ENCODE peak calls at places on chromosome 4, in five cellular contexts. One of them, this sample, is unnamed.

GRCh38 chr4:59571805-59572430 is 1628.2 kb upstream of the ADGRL3 start:
- DNase-seq in epithelial cell of esophagus: no peak
- DNase-seq in astrocyte of the spinal cord: no peak
- DNase-seq in bronchial epithelial cell: no peak
- DNase-seq in fibroblast of the aortic adventitia: no peak
- DNase-seq in this sample: no peak

GRCh38 chr4:110614981-110615365 is 7.9 kb downstream of the PITX2 start:
- DNase-seq in epithelial cell of esophagus: no peak
- DNase-seq in astrocyte of the spinal cord: no peak
- DNase-seq in bronchial epithelial cell: no peak
- DNase-seq in fibroblast of the aortic adventitia: no peak
- DNase-seq in this sample: no peak

GRCh38 chr4:20532871-20533870 is 167.1 kb upstream of the PACRGL start:
- DNase-seq in epithelial cell of esophagus: no peak
- DNase-seq in astrocyte of the spinal cord: peak
- DNase-seq in bronchial epithelial cell: no peak
- DNase-seq in fibroblast of the aortic adventitia: peak
- DNase-seq in this sample: no peak

GRCh38 chr4:128660361-128660964 is 149.0 kb upstream of the JADE1 start:
- DNase-seq in epithelial cell of esophagus: no peak
- DNase-seq in astrocyte of the spinal cord: peak
- DNase-seq in bronchial epithelial cell: no peak
- DNase-seq in fibroblast of the aortic adventitia: peak
- DNase-seq in this sample: no peak

GRCh38 chr4:163613375-163613774 is 118.9 kb downstream of the TMA16 start:
- DNase-seq in epithelial cell of esophagus: no peak
- DNase-seq in astrocyte of the spinal cord: no peak
- DNase-seq in bronchial epithelial cell: no peak
- DNase-seq in fibroblast of the aortic adventitia: no peak
- DNase-seq in this sample: no peak

GRCh38 chr4:146545102-146545501 is 23.4 kb upstream of the SLC10A7 start:
- DNase-seq in epithelial cell of esophagus: peak
- DNase-seq in astrocyte of the spinal cord: peak
- DNase-seq in bronchial epithelial cell: peak
- DNase-seq in fibroblast of the aortic adventitia: peak
- DNase-seq in this sample: no peak

GRCh38 chr4:159487284-159487747 is 384.4 kb downstream of the RAPGEF2 start:
- DNase-seq in epithelial cell of esophagus: peak
- DNase-seq in astrocyte of the spinal cord: peak
- DNase-seq in bronchial epithelial cell: peak
- DNase-seq in fibroblast of the aortic adventitia: peak
- DNase-seq in this sample: no peak

GRCh38 chr4:105992641-105993305 is 97.5 kb downstream of the NPNT start:
- DNase-seq in epithelial cell of esophagus: peak
- DNase-seq in astrocyte of the spinal cord: peak
- DNase-seq in bronchial epithelial cell: peak
- DNase-seq in fibroblast of the aortic adventitia: no peak
- DNase-seq in this sample: no peak

GRCh38 chr4:158996669-158997074 is 106.2 kb upstream of the RAPGEF2 start:
- DNase-seq in epithelial cell of esophagus: peak
- DNase-seq in astrocyte of the spinal cord: peak
- DNase-seq in bronchial epithelial cell: peak
- DNase-seq in fibroblast of the aortic adventitia: peak
- DNase-seq in this sample: no peak

GRCh38 chr4:170662250-170662649 is 572.5 kb upstream of the AADAT start:
- DNase-seq in epithelial cell of esophagus: peak
- DNase-seq in astrocyte of the spinal cord: no peak
- DNase-seq in bronchial epithelial cell: no peak
- DNase-seq in fibroblast of the aortic adventitia: no peak
- DNase-seq in this sample: no peak

GRCh38 chr4:141220271-141220654 is 432 bp upstream of the ZNF330 start:
- DNase-seq in epithelial cell of esophagus: no peak
- DNase-seq in astrocyte of the spinal cord: no peak
- DNase-seq in bronchial epithelial cell: no peak
- DNase-seq in fibroblast of the aortic adventitia: no peak
- DNase-seq in this sample: no peak

GRCh38 chr4:118271788-118272187 is 81.0 kb downstream of the PRSS12 start:
- DNase-seq in epithelial cell of esophagus: no peak
- DNase-seq in astrocyte of the spinal cord: no peak
- DNase-seq in bronchial epithelial cell: no peak
- DNase-seq in fibroblast of the aortic adventitia: no peak
- DNase-seq in this sample: no peak

GRCh38 chr4:87219648-87220093 is 747 bp downstream of the KLHL8 start:
- DNase-seq in epithelial cell of esophagus: peak
- DNase-seq in astrocyte of the spinal cord: no peak
- DNase-seq in bronchial epithelial cell: peak
- DNase-seq in fibroblast of the aortic adventitia: no peak
- DNase-seq in this sample: peak

GRCh38 chr4:139115226-139115625 is 61.8 kb downstream of the ELF2 start:
- DNase-seq in epithelial cell of esophagus: no peak
- DNase-seq in astrocyte of the spinal cord: no peak
- DNase-seq in bronchial epithelial cell: no peak
- DNase-seq in fibroblast of the aortic adventitia: no peak
- DNase-seq in this sample: no peak

GRCh38 chr4:80069837-80070788 is 2.9 kb downstream of the ANTXR2 start:
- DNase-seq in epithelial cell of esophagus: peak
- DNase-seq in astrocyte of the spinal cord: peak
- DNase-seq in bronchial epithelial cell: peak
- DNase-seq in fibroblast of the aortic adventitia: peak
- DNase-seq in this sample: no peak

GRCh38 chr4:6236816-6237390 is 32.7 kb upstream of the WFS1 start:
- DNase-seq in epithelial cell of esophagus: no peak
- DNase-seq in astrocyte of the spinal cord: no peak
- DNase-seq in bronchial epithelial cell: no peak
- DNase-seq in fibroblast of the aortic adventitia: no peak
- DNase-seq in this sample: no peak

GRCh38 chr4:73631565-73632226 is 11.5 kb upstream of the RASSF6 start:
- DNase-seq in epithelial cell of esophagus: no peak
- DNase-seq in astrocyte of the spinal cord: no peak
- DNase-seq in bronchial epithelial cell: no peak
- DNase-seq in fibroblast of the aortic adventitia: no peak
- DNase-seq in this sample: no peak

GRCh38 chr4:143185253-143186107 is 763 bp downstream of the USP38 start:
- DNase-seq in epithelial cell of esophagus: peak
- DNase-seq in astrocyte of the spinal cord: no peak
- DNase-seq in bronchial epithelial cell: peak
- DNase-seq in fibroblast of the aortic adventitia: peak
- DNase-seq in this sample: peak

GRCh38 chr4:91838181-91838861 is 465.4 kb upstream of the GRID2 start:
- DNase-seq in epithelial cell of esophagus: no peak
- DNase-seq in astrocyte of the spinal cord: no peak
- DNase-seq in bronchial epithelial cell: peak
- DNase-seq in fibroblast of the aortic adventitia: peak
- DNase-seq in this sample: no peak

GRCh38 chr4:5098176-5098575 is 46.9 kb downstream of the STK32B start:
- DNase-seq in epithelial cell of esophagus: no peak
- DNase-seq in astrocyte of the spinal cord: no peak
- DNase-seq in bronchial epithelial cell: no peak
- DNase-seq in fibroblast of the aortic adventitia: no peak
- DNase-seq in this sample: no peak

GRCh38 chr4:137156054-137156453 is 376.2 kb downstream of the PCDH18 start:
- DNase-seq in epithelial cell of esophagus: peak
- DNase-seq in astrocyte of the spinal cord: peak
- DNase-seq in bronchial epithelial cell: peak
- DNase-seq in fibroblast of the aortic adventitia: peak
- DNase-seq in this sample: no peak

GRCh38 chr4:100960232-100960631 is 387.1 kb downstream of the PPP3CA start:
- DNase-seq in epithelial cell of esophagus: peak
- DNase-seq in astrocyte of the spinal cord: no peak
- DNase-seq in bronchial epithelial cell: peak
- DNase-seq in fibroblast of the aortic adventitia: no peak
- DNase-seq in this sample: no peak

GRCh38 chr4:20577702-20578101 is 122.6 kb upstream of the PACRGL start:
- DNase-seq in epithelial cell of esophagus: no peak
- DNase-seq in astrocyte of the spinal cord: no peak
- DNase-seq in bronchial epithelial cell: no peak
- DNase-seq in fibroblast of the aortic adventitia: no peak
- DNase-seq in this sample: no peak

GRCh38 chr4:112288455-112288854 is 2.8 kb upstream of the TIFA start:
- DNase-seq in epithelial cell of esophagus: no peak
- DNase-seq in astrocyte of the spinal cord: no peak
- DNase-seq in bronchial epithelial cell: no peak
- DNase-seq in fibroblast of the aortic adventitia: no peak
- DNase-seq in this sample: no peak

GRCh38 chr4:80989921-80990544 is 40.5 kb upstream of the BMP3 start:
- DNase-seq in epithelial cell of esophagus: peak
- DNase-seq in astrocyte of the spinal cord: peak
- DNase-seq in bronchial epithelial cell: peak
- DNase-seq in fibroblast of the aortic adventitia: peak
- DNase-seq in this sample: no peak

GRCh38 chr4:38413524-38414341 is 250.3 kb upstream of the KLF3 start:
- DNase-seq in epithelial cell of esophagus: no peak
- DNase-seq in astrocyte of the spinal cord: no peak
- DNase-seq in bronchial epithelial cell: no peak
- DNase-seq in fibroblast of the aortic adventitia: no peak
- DNase-seq in this sample: no peak

GRCh38 chr4:143626134-143626859 is 74.2 kb downstream of the FREM3 start:
- DNase-seq in epithelial cell of esophagus: no peak
- DNase-seq in astrocyte of the spinal cord: peak
- DNase-seq in bronchial epithelial cell: no peak
- DNase-seq in fibroblast of the aortic adventitia: peak
- DNase-seq in this sample: peak

GRCh38 chr4:148166132-148166531 is 276.1 kb downstream of the NR3C2 start:
- DNase-seq in epithelial cell of esophagus: no peak
- DNase-seq in astrocyte of the spinal cord: no peak
- DNase-seq in bronchial epithelial cell: no peak
- DNase-seq in fibroblast of the aortic adventitia: peak
- DNase-seq in this sample: no peak

GRCh38 chr4:90171491-90171890 is 44.3 kb downstream of the CCSER1 start:
- DNase-seq in epithelial cell of esophagus: no peak
- DNase-seq in astrocyte of the spinal cord: no peak
- DNase-seq in bronchial epithelial cell: no peak
- DNase-seq in fibroblast of the aortic adventitia: no peak
- DNase-seq in this sample: no peak

GRCh38 chr4:21885241-21885640 is 63.3 kb downstream of the KCNIP4 start:
- DNase-seq in epithelial cell of esophagus: no peak
- DNase-seq in astrocyte of the spinal cord: peak
- DNase-seq in bronchial epithelial cell: no peak
- DNase-seq in fibroblast of the aortic adventitia: peak
- DNase-seq in this sample: no peak

DNA sequence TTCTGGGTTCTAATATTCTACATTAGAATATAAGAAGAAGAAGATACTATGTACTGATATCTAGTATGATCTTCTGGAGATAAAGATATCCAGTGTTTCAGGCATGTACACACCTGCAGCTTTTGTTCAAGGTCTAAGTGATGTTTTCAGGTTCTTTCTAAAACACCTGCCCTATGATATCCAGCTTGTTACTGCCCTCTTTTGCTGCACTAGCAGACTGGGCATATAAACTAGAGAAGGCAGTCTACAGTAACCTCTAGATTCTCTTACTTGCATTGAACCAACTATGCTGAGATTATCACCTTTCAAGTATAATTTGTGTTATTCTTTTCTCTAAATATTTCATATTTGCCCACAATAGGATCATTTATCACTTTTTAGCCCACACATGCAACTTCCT is 1.9 kb upstream of the FRYL start:
- DNase-seq in epithelial cell of esophagus: no peak
- DNase-seq in astrocyte of the spinal cord: no peak
- DNase-seq in bronchial epithelial cell: no peak
- DNase-seq in fibroblast of the aortic adventitia: no peak
- DNase-seq in this sample: no peak
- TF ChIP-seq CTCF in epithelial cell of esophagus: no peak
- TF ChIP-seq CTCF in astrocyte of the spinal cord: no peak
- TF ChIP-seq CTCF in bronchial epithelial cell: no peak
- TF ChIP-seq CTCF in fibroblast of the aortic adventitia: no peak
- TF ChIP-seq CTCF in this sample: no peak

GRCh38 chr4:26723216-26723615 is 137.4 kb upstream of the STIM2 start:
- DNase-seq in epithelial cell of esophagus: no peak
- DNase-seq in astrocyte of the spinal cord: no peak
- DNase-seq in bronchial epithelial cell: no peak
- DNase-seq in fibroblast of the aortic adventitia: no peak
- DNase-seq in this sample: no peak

GRCh38 chr4:26717332-26717731 is 133.4 kb downstream of the TBC1D19 start:
- DNase-seq in epithelial cell of esophagus: peak
- DNase-seq in astrocyte of the spinal cord: peak
- DNase-seq in bronchial epithelial cell: peak
- DNase-seq in fibroblast of the aortic adventitia: peak
- DNase-seq in this sample: no peak

GRCh38 chr4:26719954-26720552 is 136.2 kb downstream of the TBC1D19 start:
- DNase-seq in epithelial cell of esophagus: peak
- DNase-seq in astrocyte of the spinal cord: peak
- DNase-seq in bronchial epithelial cell: peak
- DNase-seq in fibroblast of the aortic adventitia: peak
- DNase-seq in this sample: no peak

GRCh38 chr4:26724522-26724921 is 136.1 kb upstream of the STIM2 start:
- DNase-seq in epithelial cell of esophagus: no peak
- DNase-seq in astrocyte of the spinal cord: no peak
- DNase-seq in bronchial epithelial cell: no peak
- DNase-seq in fibroblast of the aortic adventitia: no peak
- DNase-seq in this sample: no peak

DNA sequence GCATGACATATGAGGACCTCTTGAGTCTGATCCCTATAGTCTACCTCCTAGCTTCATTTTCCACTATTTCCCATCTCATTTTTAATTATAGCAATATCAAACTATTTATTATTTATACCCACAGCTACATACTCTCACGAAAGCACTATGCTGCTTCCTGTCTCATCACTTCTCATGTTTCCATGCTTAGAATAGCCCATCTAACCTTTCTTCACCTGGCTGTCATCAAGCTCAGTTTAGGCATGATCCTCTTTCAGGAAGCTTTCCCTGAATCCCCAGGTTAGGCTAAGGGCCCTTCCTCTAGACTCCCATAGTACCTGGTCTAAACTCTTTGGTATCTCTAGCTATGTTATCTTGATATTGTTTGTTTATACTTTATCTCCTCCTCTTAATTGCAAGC is 137.8 kb downstream of the TBC1D19 start:
- DNase-seq in epithelial cell of esophagus: no peak
- DNase-seq in astrocyte of the spinal cord: no peak
- DNase-seq in bronchial epithelial cell: no peak
- DNase-seq in fibroblast of the aortic adventitia: no peak
- DNase-seq in this sample: no peak
- H3K4me3 ChIP-seq in epithelial cell of esophagus: no peak
- H3K4me3 ChIP-seq in astrocyte of the spinal cord: no peak
- H3K4me3 ChIP-seq in bronchial epithelial cell: no peak
- H3K4me3 ChIP-seq in fibroblast of the aortic adventitia: no peak
- H3K4me3 ChIP-seq in this sample: no peak

GRCh38 chr4:2962614-2963184 is 507 bp downstream of the NOP14 start:
- DNase-seq in epithelial cell of esophagus: peak
- DNase-seq in astrocyte of the spinal cord: no peak
- DNase-seq in bronchial epithelial cell: no peak
- DNase-seq in fibroblast of the aortic adventitia: peak
- DNase-seq in this sample: peak
- TF ChIP-seq CTCF in epithelial cell of esophagus: no peak
- TF ChIP-seq CTCF in astrocyte of the spinal cord: no peak
- TF ChIP-seq CTCF in bronchial epithelial cell: no peak
- TF ChIP-seq CTCF in fibroblast of the aortic adventitia: no peak
- TF ChIP-seq CTCF in this sample: no peak

GRCh38 chr4:173609158-173609557 is 79.1 kb upstream of the HAND2 start:
- DNase-seq in epithelial cell of esophagus: no peak
- DNase-seq in astrocyte of the spinal cord: no peak
- DNase-seq in bronchial epithelial cell: no peak
- DNase-seq in fibroblast of the aortic adventitia: no peak
- DNase-seq in this sample: no peak
- H3K4me3 ChIP-seq in epithelial cell of esophagus: no peak
- H3K4me3 ChIP-seq in astrocyte of the spinal cord: no peak
- H3K4me3 ChIP-seq in bronchial epithelial cell: no peak
- H3K4me3 ChIP-seq in fibroblast of the aortic adventitia: no peak
- H3K4me3 ChIP-seq in this sample: no peak

GRCh38 chr4:42617030-42617429 is 39.9 kb downstream of the ATP8A1 start:
- DNase-seq in epithelial cell of esophagus: no peak
- DNase-seq in astrocyte of the spinal cord: no peak
- DNase-seq in bronchial epithelial cell: no peak
- DNase-seq in fibroblast of the aortic adventitia: no peak
- DNase-seq in this sample: no peak
- TF ChIP-seq CTCF in epithelial cell of esophagus: no peak
- TF ChIP-seq CTCF in astrocyte of the spinal cord: no peak
- TF ChIP-seq CTCF in bronchial epithelial cell: no peak
- TF ChIP-seq CTCF in fibroblast of the aortic adventitia: no peak
- TF ChIP-seq CTCF in this sample: no peak

This sample was measured in lower lobe of right lung.